ENCODE peak calls at places on chromosomes 16 and 17, in four cellular contexts. L is HCT116, W is GM23248, I is K562. V is an unnamed sample.

GRCh38 chr17:40433551-40434384 is 9.5 kb upstream of the IGFBP4 start:
- DNase-seq in L (no peak), W (peak; percentile 50), I (peak; percentile 59), V (no peak)

GRCh38 chr17:71176928-71177443 is 943.8 kb upstream of the SOX9 start:
- DNase-seq in L (no peak), W (no peak), I (no peak), V (no peak)

GRCh38 chr17:29003289-29003688 is 2.5 kb downstream of the SEZ6 start:
- DNase-seq in L (no peak), W (no peak), I (no peak), V (no peak)

GRCh38 chr17:60252459-60252858 is 102.7 kb downstream of the CA4 start:
- DNase-seq in L (no peak), W (no peak), I (no peak), V (no peak)

GRCh38 chr17:36703860-36704266 is 102.5 kb downstream of the MRM1 start:
- DNase-seq in L (no peak), W (peak; percentile 46), I (peak; percentile 76), V (peak; percentile 47)

GRCh38 chr17:3744032-3744431 is 20.3 kb downstream of the HASPIN start:
- DNase-seq in L (no peak), W (peak; percentile 48), I (no peak), V (no peak)

GRCh38 chr16:89646270-89646669 is 11.2 kb downstream of the CHMP1A start:
- DNase-seq in L (no peak), W (no peak), I (no peak), V (no peak)

GRCh38 chr16:10618710-10619209 is 38.4 kb upstream of the EMP2 start:
- DNase-seq in L (no peak), W (no peak), I (no peak), V (no peak)

GRCh38 chr16:80150978-80151705 is 389.7 kb upstream of the DYNLRB2 start:
- DNase-seq in L (no peak), W (peak; percentile 79), I (no peak), V (no peak)

GRCh38 chr17:76141212-76142043 is at the start of gene FOXJ1:
- DNase-seq in L (peak; percentile 87), W (peak; percentile 90), I (peak; percentile 96), V (peak; percentile 92)

GRCh38 chr17:18921912-18922451 is 30.0 kb upstream of the SLC5A10 start:
- DNase-seq in L (no peak), W (no peak), I (no peak), V (peak; percentile 52)

GRCh38 chr17:82103588-82104451 is 5.8 kb upstream of the FASN start:
- DNase-seq in L (no peak), W (peak; percentile 27), I (peak; percentile 63), V (peak; percentile 70)

DNA sequence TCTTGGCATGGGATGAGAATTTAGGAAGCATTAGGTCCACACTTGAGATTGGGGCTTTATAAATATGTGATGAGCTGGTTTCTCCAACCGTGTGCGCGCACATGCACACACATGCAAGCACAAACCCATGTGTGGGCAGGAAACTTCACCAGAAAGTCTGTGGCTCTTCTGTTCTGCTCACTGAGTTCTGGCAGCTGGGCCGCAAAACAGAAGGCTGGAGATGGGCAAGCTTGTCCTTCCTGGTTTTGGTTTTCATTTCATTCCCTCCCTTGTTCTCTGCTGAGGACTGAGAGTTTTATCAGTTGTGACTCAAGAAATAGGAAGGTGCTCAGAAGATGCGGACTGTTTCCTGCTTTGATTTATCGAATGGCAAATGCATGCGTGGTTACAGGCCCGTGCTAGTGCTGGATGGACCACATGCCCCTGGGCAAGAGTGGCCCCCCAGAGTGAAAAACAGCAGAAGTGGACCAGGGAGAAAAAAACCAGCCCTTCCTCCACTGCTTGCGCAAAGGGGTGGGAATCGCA is 14.1 kb downstream of the MAP3K14 start:
- DNase-seq in L (no peak), W (peak; percentile 75), I (no peak), V (no peak)
- H3K9ac ChIP-seq in L (no peak overlapping the region), W (peak overlapping the region; percentile 41), I (no peak overlapping the region), V (no peak overlapping the region)

DNA sequence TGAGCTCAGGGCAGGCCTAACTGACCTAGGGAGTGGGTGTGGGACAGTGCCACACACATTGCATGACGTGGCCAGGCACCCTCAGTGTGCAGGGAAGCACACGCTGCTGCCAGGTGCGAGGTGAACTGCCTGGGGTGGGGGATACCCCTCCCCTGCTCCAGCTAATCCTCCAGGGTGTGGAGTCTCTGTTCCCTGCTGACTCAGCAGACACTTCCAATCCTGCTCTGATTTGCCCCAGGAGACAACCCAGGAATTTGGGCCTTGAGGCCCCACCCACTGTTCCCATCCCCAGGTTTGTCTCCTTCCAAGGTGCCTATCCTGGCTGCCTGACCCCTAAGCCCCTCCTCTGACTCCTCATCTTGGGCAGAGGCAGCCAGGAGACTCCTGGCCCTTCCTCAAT is 10.7 kb downstream of the DLX3 start:
- DNase-seq in L (no peak), W (no peak), I (no peak), V (no peak)
- H3K27me3 ChIP-seq in L (peaks cover 12% of the 10 kb centered on the region), W (no peaks in the 10 kb centered on the region), I (peaks cover 33% of the 10 kb centered on the region), V (no peaks in the 10 kb centered on the region)

GRCh38 chr16:58730724-58731370 is 3.3 kb downstream of the GOT2 start:
- DNase-seq in L (no peak), W (no peak), I (no peak), V (no peak)

GRCh38 chr16:58733671-58734458 is at the start of gene GOT2:
- DNase-seq in L (peak; percentile 73), W (peak; percentile 92), I (peak; percentile 89), V (peak; percentile 87)

GRCh38 chr16:58733248-58733670 is 857 bp downstream of the GOT2 start:
- DNase-seq in L (no peak), W (peak; percentile 53), I (no peak), V (no peak)

GRCh38 chr16:58732545-58733247 is 1.4 kb downstream of the GOT2 start:
- DNase-seq in L (no peak), W (peak; percentile 74), I (no peak), V (no peak)

GRCh38 chr16:58734459-58734787 is 307 bp upstream of the GOT2 start:
- DNase-seq in L (no peak), W (no peak), I (no peak), V (no peak)
- H3K9ac ChIP-seq in L (peak overlapping the region; percentile 97), W (peak overlapping the region; percentile 80), I (peak overlapping the region; percentile 76), V (no peak overlapping the region)

GRCh38 chr17:48592592-48592991 is 987 bp downstream of the HOXB5 start:
- DNase-seq in L (no peak), W (peak; percentile 60), I (no peak), V (no peak)

GRCh38 chr17:48591435-48592077 is 1.5 kb upstream of the HOXB3 start:
- DNase-seq in L (no peak), W (no peak), I (no peak), V (no peak)

GRCh38 chr17:48590603-48591161 is 641 bp upstream of the HOXB3 start:
- DNase-seq in L (no peak), W (no peak), I (no peak), V (no peak)

GRCh38 chr17:48593126-48593829 is at the start of gene HOXB5:
- DNase-seq in L (no peak), W (peak; percentile 72), I (no peak), V (no peak)

GRCh38 chr17:48592097-48592496 is 1.5 kb downstream of the HOXB5 start:
- DNase-seq in L (no peak), W (peak; percentile 38), I (no peak), V (no peak)
- H3K27me3 ChIP-seq in L (no peaks in the 10 kb centered on the region), W (no peaks in the 10 kb centered on the region), I (no peaks in the 10 kb centered on the region), V (no peaks in the 10 kb centered on the region)

GRCh38 chr17:74642995-74643394 is 19.5 kb upstream of the CD300E start:
- DNase-seq in L (no peak), W (no peak), I (no peak), V (no peak)

GRCh38 chr17:74642556-74642955 is 19.0 kb upstream of the CD300E start:
- DNase-seq in L (no peak), W (no peak), I (no peak), V (no peak)

GRCh38 chr17:74639704-74640142 is 16.2 kb upstream of the CD300E start:
- DNase-seq in L (no peak), W (no peak), I (no peak), V (no peak)

GRCh38 chr17:74641949-74642298 is 18.4 kb upstream of the CD300E start:
- DNase-seq in L (no peak), W (no peak), I (no peak), V (no peak)

DNA sequence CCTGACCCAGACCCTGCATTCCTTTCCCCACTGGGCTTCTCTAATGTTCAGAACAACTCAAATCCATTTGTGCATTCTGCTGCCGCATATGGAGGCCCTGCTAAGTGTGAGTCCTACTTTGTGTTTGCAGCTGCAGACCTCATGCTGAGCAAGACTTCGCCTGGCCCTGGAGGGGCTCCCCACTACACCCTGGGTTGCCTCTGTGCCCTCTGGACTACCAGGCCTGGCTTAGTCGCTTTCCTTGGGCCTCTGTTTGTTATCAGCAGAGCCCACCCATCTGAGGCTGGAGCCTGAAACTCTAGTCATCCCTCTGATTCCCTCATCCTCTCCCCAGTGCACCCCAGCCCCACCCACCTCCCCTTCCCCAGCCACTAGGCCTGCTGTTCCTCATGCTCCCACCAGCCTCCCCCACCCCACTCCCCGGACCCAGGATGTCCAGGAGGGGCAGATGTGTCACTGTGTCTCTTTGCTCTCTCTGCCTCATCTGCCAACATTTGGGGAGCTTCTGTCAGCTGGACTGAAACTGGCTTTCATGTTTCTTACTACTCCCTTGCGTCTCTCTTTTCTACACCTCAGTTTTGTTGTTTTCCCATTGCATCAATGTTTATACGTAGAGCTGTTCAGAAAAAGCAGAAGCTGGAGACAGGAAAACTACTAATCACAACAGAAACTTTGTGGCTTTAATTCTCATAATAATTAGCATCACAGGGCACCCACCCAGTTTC is 17.8 kb upstream of the CD300E start:
- DNase-seq in L (no peak), W (no peak), I (no peak), V (no peak)
- H3K9ac ChIP-seq in L (no peak overlapping the region), W (no peak overlapping the region), I (no peak overlapping the region), V (no peak overlapping the region)

GRCh38 chr17:8038954-8039610 is at the start of gene ALOX15B:
- DNase-seq in L (no peak), W (no peak), I (no peak), V (peak; percentile 73)
- H3K27me3 ChIP-seq in L (no peaks in the 10 kb centered on the region), W (peaks cover 12% of the 10 kb centered on the region), I (peaks cover 15% of the 10 kb centered on the region), V (no peaks in the 10 kb centered on the region)

GRCh38 chr16:3674513-3675295 is 20.2 kb downstream of the DNASE1 start:
- DNase-seq in L (no peak), W (no peak), I (no peak), V (no peak)

GRCh38 chr16:3673676-3674377 is 19.3 kb downstream of the DNASE1 start:
- DNase-seq in L (no peak), W (no peak), I (no peak), V (no peak)

GRCh38 chr16:3677994-3678393 is 23.5 kb downstream of the DNASE1 start:
- DNase-seq in L (no peak), W (no peak), I (no peak), V (no peak)

GRCh38 chr16:3673201-3673600 is 18.7 kb downstream of the DNASE1 start:
- DNase-seq in L (no peak), W (no peak), I (no peak), V (no peak)

DNA sequence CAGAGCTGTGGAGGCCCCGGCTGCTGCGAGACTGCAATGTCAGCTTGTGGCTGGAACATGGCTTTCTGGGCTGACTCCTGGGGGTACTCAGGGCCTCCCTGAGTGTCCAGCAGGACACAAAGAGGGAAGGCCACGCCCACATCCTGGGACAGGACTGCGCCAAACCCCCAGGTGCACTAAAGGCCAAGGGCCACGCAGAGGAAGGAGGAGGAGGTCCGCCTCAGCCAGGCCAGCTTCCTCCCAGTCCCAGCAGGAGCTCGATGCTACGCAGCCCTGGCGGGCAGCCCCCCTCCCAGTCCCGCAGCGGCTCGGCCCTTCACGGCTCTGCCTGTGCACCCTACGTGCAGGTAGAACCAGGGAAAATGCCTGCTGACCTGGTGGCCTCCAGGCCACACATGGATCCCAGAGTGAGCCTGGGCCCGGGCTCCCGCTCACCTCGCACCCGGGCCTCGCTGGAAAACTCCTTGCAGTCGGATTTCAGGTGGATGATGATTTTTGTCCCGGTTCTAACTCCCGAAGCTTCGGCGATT is 21.2 kb downstream of the DNASE1 start:
- DNase-seq in L (no peak), W (no peak), I (no peak), V (no peak)
- H3K9ac ChIP-seq in L (no peak overlapping the region), W (no peak overlapping the region), I (no peak overlapping the region), V (no peak overlapping the region)

GRCh38 chr16:54176376-54176901 is 110.1 kb downstream of the IRX3 start:
- DNase-seq in L (no peak), W (peak; percentile 45), I (no peak), V (no peak)
- H3K27me3 ChIP-seq in L (peaks cover 27% of the 10 kb centered on the region), W (no peaks in the 10 kb centered on the region), I (peaks cover 50% of the 10 kb centered on the region), V (no peaks in the 10 kb centered on the region)